ENCODE peak calls at places on chromosomes 4 and X, in five cellular contexts. A is sigmoid colon, O is A549, V is gastrocnemius medialis, I is tibial nerve. X is an unnamed sample.

GRCh38 chr4:150310159-150310895 is 232.1 kb downstream of the DCLK2 start:
- DNase-seq in A (no peak), O (no peak), V (no peak), I (no peak), X (no peak)

GRCh38 chrX:74464722-74465121 is 43.4 kb downstream of the SLC16A2 start:
- DNase-seq in A (no peak), O (no peak), V (no peak), I (no peak), X (no peak)

GRCh38 chr4:71355971-71356370 is 17.2 kb downstream of the SLC4A4 start:
- DNase-seq in A (no peak), O (no peak), V (no peak), I (no peak), X (no peak)

GRCh38 chr4:153169811-153170210 is 34.4 kb upstream of the TRIM2 start:
- DNase-seq in A (peak; percentile 17), O (no peak), V (no peak), I (no peak), X (no peak)

GRCh38 chr4:86895692-86896488 is 3.7 kb upstream of the C4orf36 start:
- DNase-seq in A (no peak), O (peak; percentile 22), V (no peak), I (no peak), X (peak; percentile 73)

GRCh38 chrX:40152173-40152705 is 54.5 kb upstream of the BCOR start:
- DNase-seq in A (peak; percentile 74), O (no peak), V (no peak), I (no peak), X (peak; percentile 57)

GRCh38 chrX:151004085-151004484 is 20.9 kb downstream of the HMGB3 start:
- DNase-seq in A (no peak), O (no peak), V (no peak), I (no peak), X (peak; percentile 9)

GRCh38 chr4:123479944-123480343 is 83.3 kb downstream of the SPRY1 start:
- DNase-seq in A (no peak), O (no peak), V (no peak), I (no peak), X (no peak)

GRCh38 chrX:9953396-9953795 is 13.8 kb upstream of the CLDN34 start:
- DNase-seq in A (no peak), O (no peak), V (no peak), I (no peak), X (no peak)

GRCh38 chrX:48891402-48892288 is 5.9 kb downstream of the TIMM17B start:
- DNase-seq in A (peak; percentile 96), O (peak; percentile 76), V (peak; percentile 76), I (peak; percentile 76), X (peak; percentile 86)

GRCh38 chrX:103248553-103248952 is 6.4 kb downstream of the TCEAL8 start:
- DNase-seq in A (no peak), O (peak; percentile 11), V (no peak), I (no peak), X (peak; percentile 51)

GRCh38 chr4:152211936-152212675 is 323.8 kb downstream of the FBXW7 start:
- DNase-seq in A (no peak), O (no peak), V (no peak), I (no peak), X (no peak)

GRCh38 chr4:147354271-147354670 is 126.6 kb upstream of the EDNRA start:
- DNase-seq in A (no peak), O (no peak), V (no peak), I (no peak), X (no peak)

GRCh38 chr4:1027916-1028240 is 16.5 kb downstream of the FGFRL1 start:
- DNase-seq in A (no peak), O (no peak), V (no peak), I (no peak), X (no peak)

GRCh38 chr4:1027219-1027915 is 15.9 kb downstream of the FGFRL1 start:
- DNase-seq in A (no peak), O (no peak), V (no peak), I (no peak), X (no peak)

GRCh38 chr4:1029957-1030520 is 18.6 kb downstream of the FGFRL1 start:
- DNase-seq in A (no peak), O (no peak), V (no peak), I (no peak), X (no peak)

GRCh38 chr4:1029536-1029935 is 18.1 kb downstream of the FGFRL1 start:
- DNase-seq in A (no peak), O (no peak), V (no peak), I (no peak), X (no peak)

DNA sequence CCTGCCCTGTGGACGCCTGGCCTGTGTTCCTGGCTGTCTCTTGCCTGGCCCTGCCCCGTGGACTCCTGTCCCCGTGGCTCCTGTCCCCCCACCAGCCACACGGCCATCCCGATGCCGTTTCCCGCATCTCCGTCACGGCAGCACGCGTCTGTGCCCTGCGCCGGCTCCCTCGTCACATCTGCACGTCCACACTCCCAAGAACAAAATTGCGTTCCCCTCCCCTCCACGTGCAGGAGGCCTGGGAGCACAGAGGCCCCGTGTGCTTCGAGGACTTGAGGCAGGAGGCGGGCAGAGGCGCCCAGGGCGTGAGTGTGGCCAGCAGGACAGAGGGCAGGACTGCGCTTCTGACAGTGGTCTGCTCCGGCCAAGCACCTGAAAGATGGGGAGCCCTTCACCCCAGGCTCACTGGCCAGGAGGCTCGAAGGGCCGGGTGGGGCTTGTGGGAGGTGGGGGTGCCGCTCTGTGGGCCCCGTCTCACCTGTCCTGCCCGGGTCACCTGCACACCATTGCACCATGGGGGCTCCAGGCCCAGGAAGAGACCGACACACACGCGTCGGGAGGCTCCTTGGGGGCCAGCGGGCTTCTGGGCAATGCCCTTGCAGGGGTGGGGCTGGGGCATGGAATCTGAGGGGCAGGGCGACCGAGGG is 17.3 kb downstream of the FGFRL1 start:
- DNase-seq in A (no peak), O (no peak), V (no peak), I (no peak), X (no peak)
- TF ChIP-seq POLR2A in A (no peak), O (no peak), V (no peak), I (no peak), X (no peak)

GRCh38 chrX:135521405-135522131 is 1.1 kb downstream of the INTS6L start:
- DNase-seq in A (peak; percentile 94), O (peak; percentile 41), V (peak; percentile 59), I (peak; percentile 56), X (peak; percentile 90)
- TF ChIP-seq POLR2A in A (peak; percentile 31), O (peak; percentile 10), V (peak; percentile 18), I (no peak), X (peak; percentile 70)

DNA sequence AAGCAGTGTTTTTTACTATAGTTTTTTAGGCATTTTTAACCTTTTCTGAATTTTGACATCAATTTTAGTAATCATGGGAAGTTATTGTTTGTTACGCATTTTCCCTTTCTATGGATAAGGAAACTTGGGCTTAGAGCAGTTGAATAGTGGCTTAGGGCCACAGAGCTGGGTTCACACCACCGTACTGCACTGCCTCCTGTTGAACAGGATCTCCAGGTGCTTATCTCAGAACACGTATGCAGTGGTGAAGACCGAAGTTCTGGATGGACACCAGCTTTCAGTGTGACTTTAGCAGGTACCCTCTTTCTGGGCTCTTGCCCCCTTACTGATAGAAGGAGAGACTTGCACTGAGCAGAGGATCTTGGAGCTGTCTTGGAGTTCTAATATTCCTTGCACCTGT is 137.6 kb downstream of the PTTG2 start:
- DNase-seq in A (no peak), O (no peak), V (no peak), I (no peak), X (no peak)
- TF ChIP-seq POLR2A in A (no peak), O (no peak), V (no peak), I (no peak), X (no peak)

GRCh38 chr4:1179976-1180375 is 7.6 kb upstream of the SPON2 start:
- DNase-seq in A (no peak), O (no peak), V (no peak), I (no peak), X (no peak)
- TF ChIP-seq POLR2A in A (no peak), O (no peak), V (no peak), I (no peak), X (no peak)

GRCh38 chrX:8027876-8028275 is 100.7 kb upstream of the PNPLA4 start:
- DNase-seq in A (no peak), O (no peak), V (no peak), I (no peak), X (no peak)
- TF ChIP-seq POLR2A in A (no peak), O (no peak), V (no peak), I (no peak), X (no peak)

DNA sequence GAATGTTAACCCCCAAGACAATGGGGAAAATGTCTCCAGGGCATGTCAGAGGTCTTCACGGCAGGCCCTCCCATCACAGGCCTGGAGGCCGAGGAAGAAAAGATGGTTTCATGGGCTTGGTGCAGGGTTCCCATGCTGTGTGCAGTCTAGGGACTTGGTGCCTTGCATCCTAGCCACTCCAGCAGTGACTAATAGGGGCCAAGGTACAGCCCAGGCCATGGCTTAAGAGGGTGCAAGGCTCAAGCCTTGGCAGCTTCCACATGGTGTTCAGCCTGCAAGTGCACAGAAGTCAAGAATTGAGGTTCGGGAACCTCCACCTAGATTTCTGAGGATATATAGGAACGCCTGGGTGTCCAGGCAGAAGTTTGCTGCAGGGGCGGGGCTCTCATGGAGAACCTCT is 50.6 kb downstream of the BMP3 start:
- DNase-seq in A (no peak), O (no peak), V (no peak), I (no peak), X (no peak)
- TF ChIP-seq POLR2A in A (no peak), O (no peak), V (no peak), I (no peak), X (no peak)

DNA sequence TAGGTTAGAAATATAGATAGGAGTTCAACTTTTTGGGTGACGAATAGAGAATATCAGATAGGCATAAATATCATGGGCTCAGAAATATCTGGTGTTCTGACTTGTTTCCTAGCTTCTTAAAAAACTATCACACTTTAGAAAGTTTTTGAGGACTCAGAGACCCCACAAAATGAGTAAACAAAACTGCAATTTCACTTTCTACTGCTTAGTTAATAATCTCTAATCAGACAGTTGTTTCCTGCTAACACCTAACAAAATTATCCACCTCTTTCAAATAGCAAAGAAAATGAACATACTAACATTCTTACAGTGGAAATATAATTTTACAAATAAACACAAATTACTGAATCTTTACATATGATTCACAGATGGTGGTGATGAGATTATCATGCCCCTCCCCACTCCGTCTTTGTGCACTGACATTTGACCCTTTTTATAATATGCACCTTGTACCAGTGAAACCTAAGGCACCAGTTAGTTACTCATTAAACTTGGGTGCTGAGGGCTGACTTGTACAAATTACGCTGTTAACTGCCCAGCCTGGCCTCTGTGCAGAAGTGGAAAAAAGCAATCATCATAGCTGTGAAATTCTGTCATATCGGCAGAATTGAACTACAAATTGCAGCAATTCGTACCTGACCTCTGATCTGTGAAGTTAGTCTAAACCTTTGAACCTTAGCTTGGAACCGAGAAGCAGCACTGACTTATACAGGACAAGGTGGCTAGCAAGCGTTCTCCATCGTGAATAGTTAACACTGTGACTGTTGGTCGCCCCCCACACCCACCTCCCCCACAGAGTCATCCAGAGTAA is 138.7 kb downstream of the CHRNA9 start:
- DNase-seq in A (no peak), O (no peak), V (no peak), I (no peak), X (no peak)
- TF ChIP-seq POLR2A in A (no peak), O (no peak), V (no peak), I (no peak), X (no peak)

DNA sequence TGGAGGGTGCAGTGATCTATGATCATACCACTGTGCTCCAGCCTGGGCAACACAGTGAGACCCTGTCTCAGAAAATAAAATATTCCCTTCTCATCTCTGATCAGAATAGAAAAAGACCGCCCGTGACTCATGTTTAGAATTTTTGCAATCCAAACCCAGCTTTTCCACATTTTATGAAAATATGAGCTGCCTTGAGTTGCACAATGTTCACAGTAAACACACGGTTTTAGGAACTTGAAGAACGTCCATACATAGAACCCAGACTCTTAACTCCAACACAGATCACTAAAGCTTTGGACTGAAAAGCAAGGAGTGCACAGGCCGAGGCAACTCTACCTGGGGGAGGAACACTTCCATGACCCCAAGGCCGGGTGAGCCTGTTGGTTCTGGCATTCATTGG is 305.0 kb downstream of the TENM3 start:
- DNase-seq in A (no peak), O (no peak), V (no peak), I (no peak), X (no peak)
- TF ChIP-seq POLR2A in A (no peak), O (no peak), V (no peak), I (no peak), X (no peak)

GRCh38 chr4:3867403-3868100 is 101.4 kb downstream of the ADRA2C start:
- DNase-seq in A (peak; percentile 43), O (no peak), V (no peak), I (no peak), X (no peak)
- TF ChIP-seq POLR2A in A (no peak), O (no peak), V (no peak), I (no peak), X (no peak)